ENCODE peak calls at places on chromosome 11, in five cellular contexts. V is GM23338; C is CD4-positive, CD25-positive, alpha-beta regulatory T cell; G is CD8-positive, alpha-beta T cell; D is aorta. T is an unnamed sample.
A peak's percentile ranks its signal among the peaks of the same experiment; 100 is the strongest.

GRCh38 chr11:27926981-27927481 is 180.9 kb downstream of the KIF18A start:
- DNase-seq in C (no peak), V (no peak), G (no peak), D (no peak), T (no peak)

GRCh38 chr11:119787074-119787461 is 58.1 kb upstream of the NECTIN1 start:
- DNase-seq in G (no peak), D (peak; percentile 44), V (no peak), C (no peak), T (no peak)

GRCh38 chr11:94511932-94512781 is at the start of gene C11orf97:
- DNase-seq in V (peak; percentile 91), D (peak; percentile 90), G (peak; percentile 75), C (peak; percentile 70), T (peak; percentile 21)

GRCh38 chr11:48122246-48122645 is 94.4 kb upstream of the OR4B1 start:
- DNase-seq in V (no peak), D (no peak), G (peak; percentile 15), C (no peak), T (no peak)

GRCh38 chr11:33039274-33040126 is at the start of gene TCP11L1:
- DNase-seq in D (peak; percentile 98), C (peak; percentile 87), G (peak; percentile 87), V (peak; percentile 95), T (peak; percentile 71)

GRCh38 chr11:6404341-6405038 is 14.2 kb downstream of the SMPD1 start:
- DNase-seq in G (peak; percentile 70), V (no peak), C (peak; percentile 52), D (no peak), T (no peak)

GRCh38 chr11:96200243-96200642 is 142.8 kb downstream of the MAML2 start:
- DNase-seq in G (no peak), D (no peak), V (no peak), C (no peak), T (no peak)

GRCh38 chr11:66473608-66474525 is 6.4 kb upstream of the DPP3 start:
- DNase-seq in C (no peak), V (no peak), D (no peak), G (no peak), T (no peak)

GRCh38 chr11:57493507-57494503 is 21.7 kb downstream of the SLC43A1 start:
- DNase-seq in G (peak; percentile 85), V (peak; percentile 97), C (peak; percentile 73), D (peak; percentile 85), T (peak; percentile 51)

GRCh38 chr11:32531528-32531927 is 52.1 kb upstream of the EIF3M start:
- DNase-seq in G (no peak), D (no peak), C (no peak), V (no peak), T (no peak)

GRCh38 chr11:58941838-58942237 is 2.5 kb downstream of the GLYATL1 start:
- DNase-seq in V (no peak), G (no peak), C (no peak), D (no peak), T (no peak)

GRCh38 chr11:33801821-33802413 is 27.6 kb upstream of the FBXO3 start:
- DNase-seq in V (peak; percentile 55), D (no peak), C (no peak), G (no peak), T (no peak)

GRCh38 chr11:116328851-116329250 is 443.9 kb downstream of the BUD13 start:
- DNase-seq in G (no peak), V (no peak), C (no peak), D (no peak), T (no peak)

GRCh38 chr11:97890466-97890865 is 1130.3 kb upstream of the CNTN5 start:
- DNase-seq in C (no peak), D (no peak), G (no peak), V (no peak), T (no peak)

GRCh38 chr11:103035656-103036434 is 56.1 kb downstream of the DCUN1D5 start:
- DNase-seq in G (no peak), V (peak; percentile 82), C (peak; percentile 81), D (no peak), T (no peak)

GRCh38 chr11:26651916-26652315 is 69.9 kb downstream of the SLC5A12 start:
- DNase-seq in C (no peak), G (no peak), D (no peak), V (no peak), T (no peak)

GRCh38 chr11:114124601-114125144 is 65.2 kb downstream of the ZBTB16 start:
- DNase-seq in G (no peak), C (no peak), V (no peak), D (no peak), T (no peak)

GRCh38 chr11:114125959-114126358 is 66.4 kb downstream of the ZBTB16 start:
- DNase-seq in C (no peak), V (no peak), G (no peak), D (no peak), T (no peak)

GRCh38 chr11:114122668-114123067 is 63.2 kb downstream of the ZBTB16 start:
- DNase-seq in C (no peak), G (no peak), D (no peak), V (no peak), T (no peak)

GRCh38 chr11:114123692-114124330 is 64.3 kb downstream of the ZBTB16 start:
- DNase-seq in D (no peak), G (no peak), V (no peak), C (no peak), T (no peak)

DNA sequence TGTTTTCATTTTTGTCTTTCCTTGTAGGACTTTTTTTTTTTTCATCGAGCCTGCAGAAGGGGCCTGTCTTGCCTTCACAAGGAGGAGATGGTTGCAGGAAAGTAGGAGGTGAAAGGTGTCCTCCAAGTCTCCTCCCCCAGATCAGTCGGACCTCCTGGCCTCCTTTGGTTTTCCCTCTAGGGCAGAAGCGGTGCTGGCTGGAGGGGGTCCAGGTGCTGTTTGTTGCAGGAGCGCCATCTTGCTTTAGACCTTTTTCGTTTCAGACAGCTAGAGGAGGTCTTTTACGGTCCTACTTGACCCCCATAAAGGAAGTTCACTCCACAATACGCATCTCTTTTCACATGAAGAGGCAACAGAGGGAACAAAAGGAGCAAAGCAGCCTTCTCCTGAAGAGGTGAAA is 66.0 kb downstream of the ZBTB16 start:
- DNase-seq in D (no peak), V (no peak), C (no peak), G (no peak), T (no peak)
- H3K27me3 ChIP-seq in D (no peaks in the 10 kb centered on the region), V (no peaks in the 10 kb centered on the region), C (no peaks in the 10 kb centered on the region), G (no peaks in the 10 kb centered on the region), T (no peaks in the 10 kb centered on the region)

DNA sequence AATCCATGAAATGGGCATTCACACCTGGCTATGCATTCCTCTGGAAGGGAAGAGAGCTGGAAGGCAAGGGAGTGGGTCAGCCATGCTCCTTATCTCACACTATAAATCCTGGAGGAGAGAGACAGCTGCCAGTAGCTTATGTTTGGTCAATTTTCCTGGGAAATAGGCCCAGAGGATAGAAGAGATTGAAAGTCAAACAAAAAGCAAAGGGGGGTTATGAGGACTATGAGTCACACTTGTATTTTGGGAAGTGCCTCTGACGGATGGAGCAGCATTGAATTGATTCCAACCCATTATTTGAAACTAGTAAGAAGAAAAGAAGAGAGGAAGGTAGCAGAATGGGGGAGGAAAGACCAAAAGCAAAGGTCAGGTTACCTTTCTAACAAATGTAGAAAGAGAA is 25.0 kb downstream of the SNX19 start:
- DNase-seq in C (no peak), D (no peak), G (no peak), V (no peak), T (no peak)
- H3K27ac ChIP-seq in C (no peak overlapping the region), D (peak overlapping the region; percentile 61), G (no peak overlapping the region), V (no peak overlapping the region), T (no peak overlapping the region)

DNA sequence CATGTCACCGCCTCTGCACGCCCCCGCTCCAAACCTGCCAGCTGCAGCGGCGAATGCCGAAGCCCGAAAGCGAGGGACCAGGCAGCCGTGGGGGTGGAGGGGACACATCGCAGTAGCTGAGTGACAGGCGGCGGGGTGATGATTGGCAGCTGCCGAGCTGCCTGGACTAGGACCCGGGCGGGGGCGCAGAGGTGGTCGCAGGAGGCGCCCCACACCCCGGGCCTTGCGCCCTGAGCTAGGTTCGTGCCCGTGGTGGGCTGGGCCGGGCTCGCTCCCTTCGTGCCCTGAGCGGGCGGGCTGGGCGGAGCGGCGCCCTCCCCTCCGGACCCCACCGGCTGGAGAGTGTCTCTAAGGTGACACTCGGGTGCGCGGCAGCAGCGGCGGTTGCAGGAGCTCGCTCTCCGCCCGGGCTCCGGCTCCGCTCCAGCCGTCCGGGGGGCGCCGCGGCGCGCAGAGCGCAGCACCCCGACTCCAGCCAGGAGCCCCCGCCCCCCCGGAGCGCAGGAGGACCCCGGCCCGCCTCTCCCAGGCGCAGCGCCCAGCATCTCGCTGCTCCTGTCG is 14.6 kb upstream of the DGKZ start:
- DNase-seq in V (peak; percentile 77), G (peak; percentile 71), C (no peak), D (no peak), T (no peak)
- H3K27me3 ChIP-seq in V (peaks cover 61% of the 10 kb centered on the region), G (no peaks in the 10 kb centered on the region), C (peaks cover 2% of the 10 kb centered on the region), D (no peaks in the 10 kb centered on the region), T (no peaks in the 10 kb centered on the region)

DNA sequence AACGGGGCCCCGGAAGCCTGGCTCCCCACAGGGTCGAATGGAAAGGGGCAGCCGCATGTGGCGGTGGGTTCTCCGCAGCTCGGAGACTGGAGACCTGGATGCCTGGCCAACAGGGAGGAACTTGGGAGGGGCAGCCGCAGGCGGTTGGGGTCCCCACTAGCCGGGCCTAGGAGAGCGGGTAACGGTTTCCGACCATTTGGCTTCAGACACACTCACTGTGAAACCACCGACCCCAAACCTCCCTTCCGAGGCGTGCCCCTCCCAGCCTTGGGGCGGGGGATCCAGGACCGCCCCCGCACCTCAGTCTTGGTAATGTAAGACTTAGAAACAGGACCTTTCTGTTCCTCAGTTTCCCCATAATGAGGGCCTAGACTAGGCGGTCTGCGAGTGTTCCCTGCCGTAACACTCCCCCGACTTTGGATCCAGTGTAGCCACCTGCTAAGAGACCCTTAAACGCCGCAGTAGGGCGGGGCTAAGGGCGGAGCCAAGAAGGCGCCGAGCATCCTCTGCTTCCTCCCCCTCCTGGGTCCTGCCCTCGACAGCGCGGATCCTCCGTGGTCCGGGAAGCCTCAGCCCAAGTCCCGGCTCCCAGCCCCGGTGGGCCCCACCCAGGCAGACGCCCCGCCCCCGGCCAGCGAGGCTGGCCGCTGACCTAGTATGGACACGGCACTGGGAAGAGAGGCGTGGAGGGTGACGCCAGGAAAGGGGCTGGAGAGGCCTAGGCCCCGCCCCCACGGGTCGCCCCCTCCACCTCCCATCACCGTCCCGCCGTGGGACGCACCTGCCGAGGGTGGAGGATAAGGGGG is 1.8 kb upstream of the RASGRP2 start:
- DNase-seq in V (peak; percentile 90), G (peak; percentile 91), C (peak; percentile 91), D (peak; percentile 98), T (peak; percentile 73)
- H3K27ac ChIP-seq in V (no peak overlapping the region), G (peak overlapping the region; percentile 98), C (peak overlapping the region; percentile 93), D (peak overlapping the region; percentile 88), T (peak overlapping the region; percentile 98)

GRCh38 chr11:120867988-120868387 is 155.9 kb upstream of the TBCEL start:
- DNase-seq in D (no peak), V (no peak), C (no peak), G (no peak), T (no peak)
- H3K27me3 ChIP-seq in D (no peaks in the 10 kb centered on the region), V (no peaks in the 10 kb centered on the region), C (no peaks in the 10 kb centered on the region), G (no peaks in the 10 kb centered on the region), T (no peaks in the 10 kb centered on the region)

DNA sequence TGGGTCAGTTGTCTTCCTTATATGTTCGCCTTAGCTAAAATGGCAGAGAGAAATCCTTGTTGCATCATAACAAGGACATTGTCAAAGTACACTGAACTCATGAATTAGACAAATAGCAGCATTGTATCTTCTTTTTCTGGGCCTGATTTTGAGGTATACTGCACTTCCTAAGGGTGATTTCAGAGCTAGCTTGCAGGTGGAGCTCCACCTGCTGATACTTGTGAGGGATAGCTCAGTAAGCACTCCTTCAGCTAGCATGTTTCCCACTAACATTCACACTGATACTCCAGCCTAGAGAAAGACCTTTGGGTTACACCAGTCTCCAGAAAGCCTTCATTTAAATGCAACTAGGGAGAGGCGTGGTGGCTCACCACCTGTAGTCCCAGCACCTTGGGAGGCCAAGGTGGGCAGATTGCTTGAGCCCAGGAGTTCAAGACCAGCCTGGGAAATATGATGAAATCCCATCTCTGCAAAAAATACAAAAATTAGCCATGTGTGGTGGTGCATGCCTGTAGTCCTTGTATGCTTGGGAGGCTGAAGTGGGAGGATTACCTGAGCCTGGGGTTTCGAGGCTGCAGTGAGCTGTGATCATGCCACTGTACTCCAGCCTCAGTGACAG is 29.8 kb downstream of the JAM3 start:
- DNase-seq in D (no peak), V (peak; percentile 64), C (peak; percentile 46), G (no peak), T (no peak)
- H3K27ac ChIP-seq in D (no peak overlapping the region), V (no peak overlapping the region), C (no peak overlapping the region), G (no peak overlapping the region), T (no peak overlapping the region)

T was measured in effector memory CD4-positive, alpha-beta T cell.